ENCODE peak calls at places on chromosomes 11 and 22, in eight cellular contexts. V is heart left ventricle, O is body of pancreas, X is IMR-90, Q is A549, A is suprapubic skin, S is HCT116, N is tibial nerve. G is an unnamed sample.

GRCh38 chr22:19524170-19525115 is at the start of gene CLDN5:
- DNase-seq in V (peak), O (no peak), X (no peak), Q (no peak), A (peak), S (no peak), N (no peak), G (no peak)

GRCh38 chr11:8290122-8290810 is 26.6 kb upstream of the LMO1 start:
- DNase-seq in V (peak), O (no peak), X (no peak), Q (no peak), A (no peak), S (no peak), N (no peak), G (no peak)

GRCh38 chr11:127789887-127790286 is 789.3 kb upstream of the KIRREL3 start:
- DNase-seq in V (no peak), O (peak), X (peak), Q (peak), A (no peak), S (no peak), N (no peak), G (no peak)

GRCh38 chr11:67379061-67380058 is 6.0 kb upstream of the CLCF1 start:
- DNase-seq in V (no peak), O (no peak), X (no peak), Q (peak), A (no peak), S (no peak), N (no peak), G (no peak)

GRCh38 chr11:3171931-3172560 is 6.9 kb upstream of the OSBPL5 start:
- DNase-seq in V (peak), O (no peak), X (no peak), Q (no peak), A (peak), S (no peak), N (no peak), G (no peak)

GRCh38 chr11:115238086-115238485 is 266.1 kb downstream of the CADM1 start:
- DNase-seq in V (no peak), O (no peak), X (no peak), Q (no peak), A (no peak), S (no peak), N (no peak), G (no peak)

GRCh38 chr11:67114275-67114896 is 4.7 kb upstream of the KDM2A start:
- DNase-seq in V (no peak), O (no peak), X (no peak), Q (no peak), A (peak), S (no peak), N (no peak), G (no peak)

GRCh38 chr11:74123008-74123448 is 47.8 kb downstream of the C2CD3 start:
- DNase-seq in V (no peak), O (no peak), X (peak), Q (peak), A (no peak), S (no peak), N (peak), G (no peak)

GRCh38 chr11:47278058-47278457 is 8.1 kb downstream of the MADD start:
- DNase-seq in V (no peak), O (no peak), X (no peak), Q (no peak), A (no peak), S (no peak), N (no peak), G (no peak)

GRCh38 chr11:84914511-84914910 is 712.6 kb downstream of the DLG2 start:
- DNase-seq in V (no peak), O (no peak), X (no peak), Q (no peak), A (no peak), S (no peak), N (no peak), G (no peak)

GRCh38 chr11:114813216-114813615 is 134.9 kb downstream of the NXPE2 start:
- DNase-seq in V (no peak), O (no peak), X (no peak), Q (no peak), A (no peak), S (no peak), N (no peak), G (peak)

GRCh38 chr22:25747245-25747944 is 5.4 kb downstream of the MYO18B start:
- DNase-seq in V (peak), O (peak), X (peak), Q (peak), A (no peak), S (peak), N (no peak), G (no peak)

GRCh38 chr11:63986156-63986931 is at the start of gene OTUB1:
- DNase-seq in V (peak), O (peak), X (peak), Q (peak), A (peak), S (peak), N (peak), G (peak)

GRCh38 chr11:117239295-117239694 is 6.8 kb downstream of the RNF214 start:
- DNase-seq in V (no peak), O (no peak), X (peak), Q (peak), A (no peak), S (no peak), N (no peak), G (no peak)

GRCh38 chr22:48729499-48730171 is 1098.0 kb downstream of the BRD1 start:
- DNase-seq in V (peak), O (no peak), X (no peak), Q (no peak), A (peak), S (no peak), N (no peak), G (no peak)

GRCh38 chr11:121717296-121717695 is 264.5 kb upstream of the SORL1-AS1 start:
- DNase-seq in V (no peak), O (no peak), X (no peak), Q (no peak), A (no peak), S (no peak), N (no peak), G (no peak)

GRCh38 chr11:74269161-74269809 is 42.2 kb downstream of the P4HA3 start:
- DNase-seq in V (no peak), O (no peak), X (peak), Q (peak), A (no peak), S (no peak), N (no peak), G (no peak)

GRCh38 chr11:73469401-73469800 is 93.2 kb downstream of the RELT start:
- DNase-seq in V (no peak), O (no peak), X (no peak), Q (no peak), A (no peak), S (no peak), N (peak), G (no peak)

DNA sequence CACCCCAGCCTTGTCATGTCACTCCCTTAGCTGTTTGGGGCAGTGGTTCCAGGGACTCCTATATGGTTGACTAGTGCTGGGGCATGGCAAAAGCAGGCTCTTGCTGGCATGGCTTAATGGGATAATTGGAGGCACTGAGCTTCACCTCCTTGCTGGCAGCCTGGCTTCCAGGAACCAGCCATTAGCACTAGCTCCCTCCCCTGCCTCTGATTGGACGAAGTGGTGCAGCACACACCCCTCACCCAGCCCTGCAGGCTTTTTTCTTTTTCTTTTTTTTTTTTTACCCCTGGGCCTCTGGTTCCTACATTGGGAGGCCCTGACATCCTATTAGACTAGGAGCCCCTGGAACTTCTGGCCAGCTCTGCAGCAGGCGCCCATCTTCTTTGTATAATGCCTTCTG is 18.6 kb downstream of the PHLDB1 start:
- DNase-seq in V (peak), O (no peak), X (no peak), Q (no peak), A (no peak), S (no peak), N (no peak), G (no peak)
- TF ChIP-seq POLR2A in V (no peak), O (no peak), X (no peak), Q (no peak), A (no peak), S (no peak), N (no peak), G (no peak)

GRCh38 chr11:61835663-61836024 is 7.5 kb downstream of the FADS2 start:
- DNase-seq in V (peak), O (no peak), X (no peak), Q (no peak), A (no peak), S (no peak), N (no peak), G (no peak)

GRCh38 chr11:61834278-61835004 is 6.3 kb downstream of the FADS2 start:
- DNase-seq in V (peak), O (peak), X (peak), Q (no peak), A (no peak), S (no peak), N (peak), G (no peak)

GRCh38 chr11:61837411-61838005 is 9.4 kb downstream of the FADS2 start:
- DNase-seq in V (peak), O (no peak), X (no peak), Q (no peak), A (no peak), S (no peak), N (no peak), G (no peak)

GRCh38 chr11:61833926-61834277 is 5.8 kb downstream of the FADS2 start:
- DNase-seq in V (peak), O (no peak), X (no peak), Q (no peak), A (no peak), S (no peak), N (no peak), G (no peak)

DNA sequence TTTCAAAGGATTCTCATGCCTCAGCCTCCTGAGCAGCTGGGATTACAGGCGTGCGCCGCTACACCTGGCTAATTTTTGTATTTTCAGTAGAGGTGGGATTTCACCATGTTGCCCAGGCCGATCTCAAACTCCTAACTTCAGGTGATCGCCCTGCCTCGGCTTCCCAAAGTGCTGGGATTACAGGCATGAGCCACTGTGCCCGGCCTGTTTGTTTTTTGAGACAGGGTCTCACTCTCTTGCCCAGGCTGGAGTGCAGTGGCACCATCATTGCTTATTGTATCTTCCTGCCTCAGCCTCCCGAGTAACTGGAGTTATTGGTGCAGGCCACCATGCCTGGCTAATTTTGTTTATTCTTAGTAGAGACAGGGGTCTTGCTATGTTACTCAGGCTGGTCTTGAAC is 8.1 kb downstream of the FADS2 start:
- DNase-seq in V (peak), O (no peak), X (no peak), Q (no peak), A (no peak), S (no peak), N (no peak), G (no peak)
- H3K4me3 ChIP-seq in V (no peak), O (no peak), X (no peak), Q (no peak), A (no peak), S (no peak), N (no peak), G (no peak)

GRCh38 chr11:102760355-102761035 is 19.9 kb downstream of the MMP10 start:
- DNase-seq in V (no peak), O (no peak), X (peak), Q (peak), A (no peak), S (peak), N (peak), G (no peak)

GRCh38 chr11:102762414-102762813 is 18.0 kb downstream of the MMP10 start:
- DNase-seq in V (no peak), O (no peak), X (peak), Q (no peak), A (no peak), S (no peak), N (no peak), G (no peak)

GRCh38 chr11:102757823-102758549 is 22.4 kb downstream of the MMP10 start:
- DNase-seq in V (no peak), O (peak), X (peak), Q (no peak), A (no peak), S (no peak), N (no peak), G (no peak)

GRCh38 chr11:102763440-102763839 is 17.0 kb downstream of the MMP10 start:
- DNase-seq in V (no peak), O (no peak), X (peak), Q (no peak), A (no peak), S (no peak), N (no peak), G (no peak)

DNA sequence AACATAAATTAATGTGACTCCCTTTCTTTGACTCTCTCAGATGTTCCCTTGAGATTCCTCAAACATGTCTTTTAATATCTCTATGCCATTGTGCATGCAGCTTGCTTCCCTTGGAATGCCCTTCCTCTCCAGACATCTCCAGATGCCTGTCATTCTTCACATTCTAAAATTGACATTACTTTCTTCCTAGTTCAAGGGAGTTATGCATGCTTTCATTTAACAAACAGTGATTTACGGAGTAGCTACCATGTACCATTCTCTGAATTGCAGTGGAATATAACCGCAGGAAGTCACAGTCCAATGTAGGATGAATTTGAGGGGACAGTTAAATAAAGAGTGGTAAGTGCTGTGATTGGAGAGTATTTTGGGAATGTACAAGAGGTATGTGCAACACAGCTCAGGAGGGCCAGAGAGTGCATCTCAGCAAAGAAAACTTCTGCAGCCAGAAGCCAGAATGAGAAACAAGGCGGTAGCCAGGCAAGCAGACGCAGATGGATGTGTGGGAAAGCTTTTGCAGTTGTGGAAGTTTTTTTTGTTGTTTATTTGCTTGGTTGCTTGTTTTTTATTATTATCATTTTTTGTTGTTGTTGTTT is 18.7 kb downstream of the MMP10 start:
- DNase-seq in V (no peak), O (no peak), X (no peak), Q (no peak), A (no peak), S (no peak), N (no peak), G (no peak)
- H3K27ac ChIP-seq in V (no peak), O (no peak), X (no peak), Q (peak), A (no peak), S (no peak), N (no peak), G (no peak)

GRCh38 chr11:44566559-44566949 is 1.1 kb downstream of the CD82 start:
- DNase-seq in V (no peak), O (no peak), X (no peak), Q (no peak), A (no peak), S (no peak), N (no peak), G (no peak)

GRCh38 chr11:44564198-44564597 is 1.3 kb upstream of the CD82 start:
- DNase-seq in V (no peak), O (peak), X (peak), Q (no peak), A (no peak), S (no peak), N (no peak), G (peak)

GRCh38 chr11:44565746-44566558 is 489 bp downstream of the CD82 start:
- DNase-seq in V (no peak), O (peak), X (no peak), Q (no peak), A (no peak), S (no peak), N (no peak), G (no peak)

GRCh38 chr11:44564653-44565007 is 833 bp upstream of the CD82 start:
- DNase-seq in V (peak), O (peak), X (peak), Q (no peak), A (peak), S (no peak), N (peak), G (peak)

DNA sequence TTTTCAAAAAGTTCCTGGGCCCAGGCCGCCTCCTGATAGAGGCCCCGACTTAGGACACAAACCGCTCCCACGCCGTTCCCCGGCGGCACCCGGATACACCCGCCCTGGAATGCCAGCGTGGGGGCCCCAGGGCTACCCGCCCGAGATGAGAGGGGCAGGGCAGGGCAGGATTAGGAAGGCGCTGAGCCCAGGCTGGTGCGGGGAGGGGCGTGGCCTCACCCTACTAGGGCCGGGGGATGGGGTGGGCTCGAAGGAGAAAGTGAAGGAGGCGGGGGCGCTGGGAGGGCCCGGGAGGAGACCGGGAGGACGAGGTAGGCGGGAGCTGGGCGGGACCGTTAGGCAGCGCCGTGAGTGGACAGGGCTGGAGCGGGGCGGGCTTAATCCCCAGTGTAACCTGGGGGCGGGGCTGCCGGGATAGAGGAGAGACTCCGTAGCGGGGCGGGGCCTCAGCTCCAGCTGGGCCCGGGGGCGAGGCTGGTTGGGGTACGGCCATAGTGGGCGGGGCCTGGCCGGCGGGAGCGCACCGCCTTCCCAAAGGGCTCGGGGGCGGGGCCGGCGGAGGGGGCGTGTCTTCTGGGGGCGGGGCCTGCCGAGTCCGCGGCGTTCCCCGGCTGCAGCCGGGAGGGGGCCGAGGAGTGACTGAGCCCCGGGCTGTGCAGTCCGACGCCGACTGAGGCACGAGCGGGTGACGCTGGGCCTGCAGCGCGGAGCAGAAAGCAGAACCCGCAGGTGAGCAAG is at the start of gene CD82:
- DNase-seq in V (peak), O (peak), X (peak), Q (peak), A (peak), S (peak), N (peak), G (peak)
- TF ChIP-seq POLR2A in V (no peak), O (peak), X (peak), Q (peak), A (no peak), S (no peak), N (peak), G (peak)

GRCh38 chr11:108726077-108726800 is 61.4 kb downstream of the DDX10 start:
- DNase-seq in V (no peak), O (no peak), X (no peak), Q (no peak), A (no peak), S (no peak), N (no peak), G (no peak)
- H3K4me3 ChIP-seq in V (no peak), O (no peak), X (no peak), Q (no peak), A (no peak), S (no peak), N (no peak), G (no peak)

GRCh38 chr22:29799217-29799680 is 32.1 kb downstream of the UQCR10 start:
- DNase-seq in V (peak), O (peak), X (peak), Q (peak), A (peak), S (peak), N (peak), G (peak)

GRCh38 chr22:29801796-29802195 is 34.6 kb downstream of the UQCR10 start:
- DNase-seq in V (no peak), O (no peak), X (no peak), Q (no peak), A (no peak), S (no peak), N (no peak), G (no peak)

GRCh38 chr22:29798801-29799200 is 31.6 kb downstream of the UQCR10 start:
- DNase-seq in V (peak), O (no peak), X (no peak), Q (no peak), A (no peak), S (no peak), N (no peak), G (peak)

GRCh38 chr22:29803190-29803589 is 34.9 kb downstream of the ASCC2 start:
- DNase-seq in V (peak), O (no peak), X (no peak), Q (no peak), A (no peak), S (no peak), N (no peak), G (no peak)

DNA sequence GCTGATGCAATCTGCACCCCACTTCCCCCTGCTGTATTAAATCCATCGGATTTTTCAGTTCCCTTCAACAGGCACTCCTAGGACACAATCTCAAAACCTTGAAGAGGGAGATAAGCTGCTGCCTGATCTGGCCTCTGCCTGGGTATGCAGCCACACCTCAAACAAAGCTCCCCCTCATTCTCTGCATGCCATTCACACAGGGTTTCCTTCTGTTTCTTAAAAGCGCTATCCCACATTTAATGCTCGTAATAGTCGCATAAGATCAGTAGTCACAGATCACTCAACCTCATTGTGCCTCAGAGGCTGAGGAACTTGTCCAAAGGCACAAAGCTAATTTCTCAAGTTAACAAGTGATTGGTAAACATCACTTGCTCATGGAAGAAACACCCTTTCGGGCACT is 34.0 kb downstream of the UQCR10 start:
- DNase-seq in V (peak), O (no peak), X (no peak), Q (no peak), A (no peak), S (no peak), N (no peak), G (no peak)
- H3K27ac ChIP-seq in V (peak), O (peak), X (no peak), Q (no peak), A (no peak), S (no peak), N (no peak), G (peak)